ENCODE peak calls at places on chromosome 11, in nine cellular contexts. K, L, Y, A, V, N, Z, O and H are unnamed samples.

GRCh38 chr11:73334244-73335203 is 26.4 kb downstream of the ARHGEF17 start:
- DNase-seq in K (no peak), A (peak; percentile 97), Y (peak; percentile 83), V (peak; percentile 64), L (peak; percentile 91), Z (peak; percentile 67), N (peak; percentile 76), O (peak; percentile 81), H (peak; percentile 94)

GRCh38 chr11:98967005-98967404 is 53.7 kb upstream of the CNTN5 start:
- DNase-seq in A (no peak), L (no peak), Y (no peak), Z (no peak), K (no peak), O (no peak), V (no peak), N (no peak), H (no peak)

GRCh38 chr11:94449437-94449836 is 44.2 kb downstream of the MRE11 start:
- DNase-seq in L (peak; percentile 88), A (no peak), Y (peak; percentile 13), Z (no peak), K (no peak), N (no peak), V (no peak), O (no peak), H (no peak)

GRCh38 chr11:72100462-72100861 is 2.6 kb downstream of the LAMTOR1 start:
- DNase-seq in O (no peak), Z (no peak), V (no peak), L (no peak), N (peak; percentile 53), A (no peak), Y (no peak), K (no peak), H (no peak)

GRCh38 chr11:118609380-118610219 is 2.2 kb downstream of the PHLDB1 start:
- DNase-seq in N (no peak), A (peak; percentile 70), K (no peak), Y (no peak), Z (no peak), V (peak; percentile 30), O (no peak), L (peak; percentile 34), H (peak; percentile 88)

GRCh38 chr11:62418733-62419132 is at the start of gene SCGB1A1:
- DNase-seq in L (no peak), O (no peak), A (no peak), V (no peak), K (no peak), N (no peak), Y (no peak), Z (no peak), H (no peak)

GRCh38 chr11:8354622-8355417 is 91.1 kb upstream of the LMO1 start:
- DNase-seq in O (no peak), Z (no peak), A (no peak), Y (no peak), L (no peak), N (no peak), V (no peak), K (no peak), H (no peak)

GRCh38 chr11:92276773-92277172 is 52.2 kb downstream of the FAT3 start:
- DNase-seq in A (no peak), N (no peak), L (peak; percentile 52), K (no peak), O (no peak), Y (no peak), V (no peak), Z (no peak), H (no peak)

GRCh38 chr11:62547691-62548281 is 1.2 kb upstream of the AHNAK start:
- DNase-seq in L (no peak), K (no peak), N (no peak), Z (no peak), V (peak; percentile 38), A (peak; percentile 78), Y (peak; percentile 48), O (peak; percentile 72), H (no peak)

GRCh38 chr11:83921447-83922192 is 635.5 kb upstream of the CCDC90B start:
- DNase-seq in Z (no peak), A (no peak), O (no peak), N (no peak), V (no peak), Y (no peak), K (no peak), L (no peak), H (no peak)

GRCh38 chr11:102727890-102728289 is 3.1 kb upstream of the MMP8 start:
- DNase-seq in V (no peak), K (no peak), Z (no peak), Y (no peak), A (no peak), L (peak; percentile 96), N (no peak), O (no peak), H (no peak)

GRCh38 chr11:87358461-87358860 is 320.7 kb downstream of the TMEM135 start:
- DNase-seq in L (no peak), V (no peak), O (no peak), K (no peak), Y (no peak), A (no peak), N (no peak), Z (peak; percentile 32), H (no peak)

GRCh38 chr11:70540196-70540595 is 141.9 kb downstream of the CTTN start:
- DNase-seq in K (no peak), O (no peak), L (no peak), Z (no peak), N (no peak), V (no peak), A (no peak), Y (no peak), H (no peak)

GRCh38 chr11:95503047-95503446 is 272.0 kb upstream of the SESN3 start:
- DNase-seq in L (peak; percentile 10), N (no peak), Z (no peak), A (no peak), O (no peak), V (no peak), K (no peak), Y (no peak), H (no peak)

GRCh38 chr11:62497132-62497915 is 49.3 kb downstream of the AHNAK start:
- DNase-seq in O (no peak), N (peak; percentile 27), Y (peak; percentile 75), Z (peak; percentile 62), V (no peak), L (peak; percentile 81), K (no peak), A (no peak), H (no peak)

GRCh38 chr11:34358666-34359547 is 1.1 kb upstream of the ABTB2 start:
- DNase-seq in V (peak; percentile 81), K (peak; percentile 19), L (peak; percentile 73), O (peak; percentile 87), Y (peak; percentile 82), Z (peak; percentile 73), N (peak; percentile 64), A (peak; percentile 88), H (peak; percentile 80)
- TF ChIP-seq CTCF in V (peak; percentile 95), K (peak; percentile 96), L (peak; percentile 82), O (peak; percentile 98), Y (peak; percentile 100), Z (peak; percentile 70), N (peak; percentile 94), A (peak; percentile 87), H (no peak)

GRCh38 chr11:64372802-64373597 is 14.0 kb downstream of the RPS6KA4 start:
- DNase-seq in N (peak; percentile 95), V (peak; percentile 54), Y (peak; percentile 88), O (no peak), Z (no peak), A (no peak), K (no peak), L (no peak), H (no peak)
- H3K4me3 ChIP-seq in N (peak overlapping the region; percentile 41), V (no peak overlapping the region), Y (peak overlapping the region; percentile 44), O (no peak overlapping the region), Z (no peak overlapping the region), A (no peak overlapping the region), K (no peak overlapping the region), L (no peak overlapping the region), H (no peak overlapping the region)

GRCh38 chr11:129317564-129317963 is 58.1 kb upstream of the BARX2 start:
- DNase-seq in O (no peak), K (no peak), L (no peak), N (no peak), V (no peak), Y (no peak), Z (no peak), A (no peak), H (no peak)
- TF ChIP-seq POLR2A in O (no peak), K (peak; percentile 18), L (no peak), N (no peak), V (peak; percentile 36), Y (no peak), Z (no peak), A (no peak), H (no peak)

GRCh38 chr11:129865701-129866100 is 29.7 kb downstream of the NFRKB start:
- DNase-seq in Z (no peak), A (no peak), N (no peak), Y (no peak), K (no peak), V (no peak), O (no peak), L (no peak), H (no peak)

GRCh38 chr11:129861702-129862107 is 33.7 kb downstream of the NFRKB start:
- DNase-seq in Z (peak; percentile 72), L (peak; percentile 96), V (peak; percentile 76), O (peak; percentile 61), Y (peak; percentile 84), A (no peak), N (no peak), K (no peak), H (peak; percentile 76)

GRCh38 chr11:129866328-129866727 is 29.1 kb downstream of the NFRKB start:
- DNase-seq in A (no peak), N (peak; percentile 37), Y (no peak), K (no peak), V (no peak), L (no peak), O (no peak), Z (no peak), H (no peak)

GRCh38 chr11:129864811-129865210 is 30.6 kb downstream of the NFRKB start:
- DNase-seq in O (no peak), N (no peak), L (no peak), Z (no peak), Y (no peak), A (no peak), V (no peak), K (no peak), H (no peak)

GRCh38 chr11:129862123-129862522 is 33.3 kb downstream of the NFRKB start:
- DNase-seq in V (no peak), Z (no peak), A (no peak), Y (peak; percentile 31), O (no peak), K (no peak), N (no peak), L (no peak), H (no peak)
- TF ChIP-seq CTCF in V (no peak), Z (no peak), A (no peak), Y (no peak), O (no peak), K (no peak), N (no peak), L (no peak), H (no peak)

DNA sequence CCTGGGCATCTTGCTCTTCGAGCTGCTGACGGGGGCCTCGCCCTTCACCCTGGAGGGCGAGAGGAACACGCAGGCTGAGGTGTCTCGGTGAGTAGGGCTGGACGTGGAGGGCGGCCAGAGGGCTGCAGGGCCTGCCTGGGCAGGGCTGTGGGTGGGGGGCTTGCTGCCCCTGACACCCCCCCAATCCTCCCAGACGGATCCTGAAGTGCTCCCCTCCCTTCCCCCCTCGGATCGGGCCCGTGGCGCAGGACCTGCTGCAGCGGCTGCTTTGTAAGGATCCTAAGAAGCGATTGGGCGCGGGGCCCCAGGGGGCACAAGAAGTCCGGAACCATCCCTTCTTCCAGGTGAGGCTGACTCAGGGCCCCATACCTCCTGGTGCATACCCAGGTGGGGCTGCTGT is 2.7 kb downstream of the RPS6KA4 start:
- DNase-seq in Y (no peak), Z (no peak), K (no peak), L (no peak), N (no peak), A (no peak), O (no peak), V (no peak), H (no peak)
- H3K4me3 ChIP-seq in Y (no peak overlapping the region), Z (no peak overlapping the region), K (no peak overlapping the region), L (no peak overlapping the region), N (no peak overlapping the region), A (no peak overlapping the region), O (no peak overlapping the region), V (no peak overlapping the region), H (no peak overlapping the region)